ENCODE peak calls at places on chromosome 21, in ten cellular contexts. One of them, this sample, is unnamed.

GRCh38 chr21:43911935-43912487 is 47.0 kb downstream of the AGPAT3 start:
- DNase-seq in PC-9: no peak
- DNase-seq in AG04449: no peak
- DNase-seq in astrocyte of the spinal cord: no peak
- DNase-seq in activated T-helper 1 cell treated with Interleukin-2 at 50 U/mL for 16 hours: no peak
- DNase-seq in effector memory CD8-positive, alpha-beta T cell: no peak
- DNase-seq in progenitor cell of endocrine pancreas: no peak
- DNase-seq in substantia nigra: no peak
- DNase-seq in gastrocnemius medialis: peak
- DNase-seq in SW480: no peak
- DNase-seq in this sample: no peak

GRCh38 chr21:45991606-45992301 is 10.2 kb downstream of the COL6A1 start:
- DNase-seq in SW480: no peak
- DNase-seq in PC-9: no peak
- DNase-seq in gastrocnemius medialis: no peak
- DNase-seq in progenitor cell of endocrine pancreas: no peak
- DNase-seq in effector memory CD8-positive, alpha-beta T cell: no peak
- DNase-seq in astrocyte of the spinal cord: no peak
- DNase-seq in substantia nigra: no peak
- DNase-seq in activated T-helper 1 cell treated with Interleukin-2 at 50 U/mL for 16 hours: no peak
- DNase-seq in AG04449: no peak
- DNase-seq in this sample: no peak

GRCh38 chr21:45255381-45256020 is 32.2 kb downstream of the POFUT2 start:
- DNase-seq in gastrocnemius medialis: no peak
- DNase-seq in progenitor cell of endocrine pancreas: peak
- DNase-seq in SW480: peak
- DNase-seq in substantia nigra: no peak
- DNase-seq in AG04449: no peak
- DNase-seq in activated T-helper 1 cell treated with Interleukin-2 at 50 U/mL for 16 hours: no peak
- DNase-seq in astrocyte of the spinal cord: no peak
- DNase-seq in PC-9: no peak
- DNase-seq in effector memory CD8-positive, alpha-beta T cell: no peak
- DNase-seq in this sample: peak

GRCh38 chr21:31449912-31450535 is 106.0 kb upstream of the TIAM1 start:
- DNase-seq in PC-9: no peak
- DNase-seq in substantia nigra: no peak
- DNase-seq in astrocyte of the spinal cord: no peak
- DNase-seq in progenitor cell of endocrine pancreas: no peak
- DNase-seq in activated T-helper 1 cell treated with Interleukin-2 at 50 U/mL for 16 hours: no peak
- DNase-seq in gastrocnemius medialis: no peak
- DNase-seq in AG04449: no peak
- DNase-seq in effector memory CD8-positive, alpha-beta T cell: no peak
- DNase-seq in SW480: no peak
- DNase-seq in this sample: no peak

GRCh38 chr21:41477641-41478318 is 30.2 kb downstream of the TMPRSS2 start:
- DNase-seq in effector memory CD8-positive, alpha-beta T cell: no peak
- DNase-seq in PC-9: peak
- DNase-seq in SW480: peak
- DNase-seq in AG04449: no peak
- DNase-seq in activated T-helper 1 cell treated with Interleukin-2 at 50 U/mL for 16 hours: no peak
- DNase-seq in substantia nigra: peak
- DNase-seq in astrocyte of the spinal cord: peak
- DNase-seq in progenitor cell of endocrine pancreas: no peak
- DNase-seq in gastrocnemius medialis: no peak
- DNase-seq in this sample: no peak

GRCh38 chr21:37983336-37984095 is 67.3 kb upstream of the KCNJ6 start:
- DNase-seq in effector memory CD8-positive, alpha-beta T cell: no peak
- DNase-seq in activated T-helper 1 cell treated with Interleukin-2 at 50 U/mL for 16 hours: no peak
- DNase-seq in SW480: peak
- DNase-seq in astrocyte of the spinal cord: peak
- DNase-seq in progenitor cell of endocrine pancreas: no peak
- DNase-seq in PC-9: no peak
- DNase-seq in substantia nigra: no peak
- DNase-seq in AG04449: no peak
- DNase-seq in gastrocnemius medialis: no peak
- DNase-seq in this sample: no peak

GRCh38 chr21:33362044-33362555 is 37.3 kb downstream of the IFNAR1 start:
- DNase-seq in substantia nigra: no peak
- DNase-seq in SW480: peak
- DNase-seq in AG04449: no peak
- DNase-seq in astrocyte of the spinal cord: no peak
- DNase-seq in effector memory CD8-positive, alpha-beta T cell: peak
- DNase-seq in progenitor cell of endocrine pancreas: no peak
- DNase-seq in gastrocnemius medialis: no peak
- DNase-seq in activated T-helper 1 cell treated with Interleukin-2 at 50 U/mL for 16 hours: peak
- DNase-seq in PC-9: no peak
- DNase-seq in this sample: no peak

GRCh38 chr21:17387030-17387617 is 125.7 kb upstream of the CXADR start:
- DNase-seq in activated T-helper 1 cell treated with Interleukin-2 at 50 U/mL for 16 hours: peak
- DNase-seq in SW480: peak
- DNase-seq in progenitor cell of endocrine pancreas: peak
- DNase-seq in PC-9: peak
- DNase-seq in gastrocnemius medialis: no peak
- DNase-seq in astrocyte of the spinal cord: peak
- DNase-seq in substantia nigra: peak
- DNase-seq in effector memory CD8-positive, alpha-beta T cell: peak
- DNase-seq in AG04449: peak
- DNase-seq in this sample: peak

GRCh38 chr21:28375708-28376385 is 616.8 kb downstream of the LTN1 start:
- DNase-seq in activated T-helper 1 cell treated with Interleukin-2 at 50 U/mL for 16 hours: no peak
- DNase-seq in PC-9: no peak
- DNase-seq in AG04449: peak
- DNase-seq in gastrocnemius medialis: no peak
- DNase-seq in effector memory CD8-positive, alpha-beta T cell: no peak
- DNase-seq in substantia nigra: no peak
- DNase-seq in astrocyte of the spinal cord: peak
- DNase-seq in progenitor cell of endocrine pancreas: no peak
- DNase-seq in SW480: no peak
- DNase-seq in this sample: no peak

GRCh38 chr21:37536616-37537278 is 170.2 kb downstream of the DYRK1A start:
- DNase-seq in AG04449: no peak
- DNase-seq in effector memory CD8-positive, alpha-beta T cell: no peak
- DNase-seq in PC-9: no peak
- DNase-seq in SW480: no peak
- DNase-seq in gastrocnemius medialis: no peak
- DNase-seq in activated T-helper 1 cell treated with Interleukin-2 at 50 U/mL for 16 hours: no peak
- DNase-seq in substantia nigra: no peak
- DNase-seq in astrocyte of the spinal cord: no peak
- DNase-seq in progenitor cell of endocrine pancreas: no peak
- DNase-seq in this sample: no peak

This sample was measured in K562.